ENCODE peak calls at places on chromosome 9, in four cellular contexts. L is right lobe of liver, B is upper lobe of left lung, Q is fibroblast of lung. X is an unnamed sample.
A peak's percentile ranks its signal among the peaks of the same experiment; 100 is the strongest.

GRCh38 chr9:13552606-13553215 is 273.2 kb upstream of the MPDZ start:
- DNase-seq in B (no peak), Q (peak; percentile 2), L (no peak), X (no peak)

GRCh38 chr9:119951090-119951489 is 581.9 kb upstream of the BRINP1 start:
- DNase-seq in L (no peak), B (no peak), Q (peak; percentile 97), X (no peak)

GRCh38 chr9:134858051-134858841 is 22.4 kb upstream of the FCN2 start:
- DNase-seq in Q (peak; percentile 68), B (peak; percentile 19), L (peak; percentile 35), X (no peak)

GRCh38 chr9:81633952-81634421 is 55.4 kb downstream of the TLE1 start:
- DNase-seq in B (no peak), L (no peak), Q (no peak), X (no peak)

GRCh38 chr9:12916037-12916436 is 141.2 kb downstream of the LURAP1L start:
- DNase-seq in B (no peak), L (no peak), Q (peak; percentile 39), X (no peak)

GRCh38 chr9:15220658-15221310 is 86.2 kb downstream of the TTC39B start:
- DNase-seq in Q (peak; percentile 69), B (no peak), L (no peak), X (no peak)

GRCh38 chr9:105307731-105308130 is 63.3 kb downstream of the SLC44A1 start:
- DNase-seq in Q (peak; percentile 22), B (no peak), L (no peak), X (no peak)

GRCh38 chr9:121350993-121351561 is 19.0 kb downstream of the STOM start:
- DNase-seq in L (no peak), Q (peak; percentile 87), B (peak; percentile 79), X (peak; percentile 83)

GRCh38 chr9:91818647-91819403 is 131.2 kb downstream of the ROR2 start:
- DNase-seq in L (no peak), B (no peak), Q (no peak), X (no peak)

GRCh38 chr9:91818226-91818587 is 131.8 kb downstream of the ROR2 start:
- DNase-seq in Q (no peak), B (no peak), L (no peak), X (no peak)

GRCh38 chr9:91820126-91820750 is 129.8 kb downstream of the ROR2 start:
- DNase-seq in B (no peak), L (no peak), Q (no peak), X (no peak)

GRCh38 chr9:91824151-91824550 is 125.9 kb downstream of the ROR2 start:
- DNase-seq in Q (no peak), B (no peak), L (no peak), X (no peak)

DNA sequence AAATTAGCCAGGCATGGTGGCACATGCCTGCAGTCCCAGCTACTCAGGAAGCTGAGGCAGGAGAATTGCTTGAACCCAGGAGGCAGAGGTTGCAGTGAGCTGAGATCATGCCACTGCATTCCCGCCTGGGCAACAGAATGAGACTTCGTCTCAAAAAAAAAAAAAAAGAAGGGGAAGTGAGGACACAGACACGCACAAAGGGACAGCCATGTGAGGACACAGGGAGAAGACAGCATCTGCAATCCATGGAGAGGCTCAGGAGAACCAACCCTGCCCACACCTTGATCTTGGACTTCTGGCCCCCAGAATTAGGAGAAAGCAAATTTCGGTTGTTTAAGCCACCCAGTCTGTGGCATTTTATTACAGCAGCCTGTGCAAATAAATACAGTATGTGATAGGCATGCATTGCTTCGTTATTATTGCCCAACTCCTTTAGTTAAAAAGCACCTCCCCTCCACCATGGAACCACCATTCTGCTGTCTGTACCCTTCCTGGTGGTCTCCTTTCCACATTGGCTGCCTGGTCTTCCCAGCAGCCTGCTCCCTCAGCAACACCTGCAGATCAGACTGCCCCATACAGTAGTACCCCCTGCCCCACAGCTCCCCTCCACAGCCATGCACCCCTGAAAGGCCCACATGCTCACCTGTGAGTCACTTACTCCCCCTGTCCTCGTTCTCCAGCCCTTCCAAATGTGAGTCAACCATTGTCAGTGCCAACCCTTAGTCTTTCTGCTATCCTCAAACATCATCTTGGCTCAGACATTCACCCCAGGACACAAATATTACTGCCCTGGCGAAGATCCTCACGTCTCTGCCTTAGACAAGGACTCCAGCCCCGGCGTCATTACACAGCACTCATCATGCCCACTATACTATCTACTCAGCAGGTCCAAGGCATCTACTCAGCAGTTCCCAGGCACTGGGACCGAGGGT is 128.8 kb downstream of the ROR2 start:
- DNase-seq in Q (no peak), L (no peak), B (no peak), X (no peak)
- H3K4me3 ChIP-seq in Q (no peak overlapping the region), L (no peak overlapping the region), B (no peak overlapping the region), X (no peak overlapping the region)

DNA sequence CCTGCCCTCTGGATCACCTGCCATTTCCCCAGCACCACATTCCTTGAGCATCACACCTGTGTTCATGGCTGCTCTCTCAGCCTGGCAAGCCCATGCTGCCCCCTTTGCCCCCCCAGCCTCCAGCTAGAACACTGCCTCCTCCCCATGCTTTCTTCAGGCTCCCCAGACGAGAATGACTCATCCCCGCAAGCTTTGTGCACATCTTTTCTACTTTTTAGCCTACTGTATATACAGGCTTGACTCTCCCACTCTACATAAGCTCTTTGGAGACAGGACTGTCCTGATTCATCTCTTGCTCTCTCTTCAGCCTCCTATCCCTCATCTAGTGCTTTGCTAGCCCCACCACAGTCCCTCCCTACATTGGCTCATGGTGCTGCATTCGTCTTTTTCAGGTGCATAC is 19.9 kb upstream of the GLIPR2 start:
- DNase-seq in B (no peak), L (no peak), Q (peak; percentile 35), X (no peak)
- TF ChIP-seq CTCF in B (no peak), L (no peak), Q (no peak), X (no peak)

DNA sequence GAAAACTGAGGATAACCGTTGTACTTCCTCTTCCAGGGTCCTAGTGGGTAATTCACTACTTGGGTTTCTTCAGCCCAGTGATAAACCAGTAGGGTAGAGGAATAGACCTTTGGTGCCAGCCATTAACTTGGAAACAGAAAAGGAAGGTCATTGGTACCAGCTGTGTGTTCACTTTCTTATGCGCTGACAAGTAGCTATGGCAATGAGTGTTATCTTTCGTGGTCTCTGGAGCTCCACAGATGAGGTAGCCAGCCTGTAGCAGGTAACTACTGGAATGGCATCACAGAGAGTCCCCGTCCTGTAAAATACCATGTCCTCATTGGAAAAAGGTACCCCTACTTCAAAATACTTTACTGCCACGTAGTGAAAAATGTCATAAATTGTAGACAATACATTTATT is 2.3 kb downstream of the UHRF2 start:
- DNase-seq in B (no peak), Q (peak; percentile 25), L (no peak), X (no peak)
- H3K4me1 ChIP-seq in B (peaks cover 32% of the 10 kb centered on the region), Q (peaks cover 7% of the 10 kb centered on the region), L (peaks cover 3% of the 10 kb centered on the region), X (peaks cover 10% of the 10 kb centered on the region)

GRCh38 chr9:70415041-70415440 is 584 bp upstream of the KLF9 start:
- DNase-seq in L (no peak), Q (no peak), B (no peak), X (no peak)
- H3K4me3 ChIP-seq in L (peak overlapping the region; percentile 86), Q (peak overlapping the region; percentile 83), B (peak overlapping the region; percentile 83), X (no peak overlapping the region)

GRCh38 chr9:5263568-5264218 is 32.5 kb downstream of the INSL4 start:
- DNase-seq in B (no peak), Q (peak; percentile 13), L (no peak), X (no peak)
- TF ChIP-seq CTCF in B (no peak), Q (no peak), L (no peak), X (no peak)

DNA sequence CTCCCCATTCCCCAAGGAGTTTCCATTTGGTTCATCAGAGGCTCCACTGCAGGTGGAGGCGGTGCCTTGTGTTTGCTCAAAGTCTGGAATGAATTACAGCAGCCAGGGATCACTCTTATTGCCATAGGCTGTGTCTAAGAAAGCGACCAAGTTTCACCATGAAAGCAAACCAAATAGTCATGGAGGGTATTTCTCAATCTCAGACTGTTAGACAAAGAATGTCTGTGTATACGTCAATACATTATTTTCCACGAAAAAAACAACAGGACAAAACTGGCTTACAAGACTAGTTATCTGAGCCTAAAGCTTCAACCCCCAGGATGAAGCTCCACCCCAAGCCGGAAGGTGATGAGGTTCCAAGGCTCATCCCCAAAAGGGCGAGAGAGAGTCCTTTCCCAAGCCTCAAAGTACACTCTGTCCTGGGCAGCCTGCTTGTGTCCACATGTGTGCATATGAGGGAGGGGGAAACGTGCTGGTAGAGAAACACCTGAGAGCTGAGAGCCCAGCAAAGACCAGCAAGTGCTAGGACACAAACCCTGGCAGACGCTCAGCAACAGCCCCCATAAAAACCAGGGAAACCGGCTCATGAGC is 4.3 kb downstream of the B4GALT1 start:
- DNase-seq in B (peak; percentile 86), L (peak; percentile 92), Q (peak; percentile 62), X (no peak)
- H3K4me1 ChIP-seq in B (peaks cover 74% of the 10 kb centered on the region), L (peaks cover 10% of the 10 kb centered on the region), Q (peaks cover 56% of the 10 kb centered on the region), X (peaks cover 77% of the 10 kb centered on the region)

GRCh38 chr9:87810691-87811178 is 71.9 kb upstream of the SPATA31E1 start:
- DNase-seq in Q (no peak), B (no peak), L (no peak), X (no peak)

GRCh38 chr9:87812375-87813118 is 70.1 kb upstream of the SPATA31E1 start:
- DNase-seq in B (no peak), L (no peak), Q (peak; percentile 85), X (no peak)

GRCh38 chr9:87810008-87810407 is 72.7 kb upstream of the SPATA31E1 start:
- DNase-seq in Q (no peak), B (no peak), L (no peak), X (no peak)

GRCh38 chr9:87816041-87816440 is 66.6 kb upstream of the SPATA31E1 start:
- DNase-seq in Q (peak; percentile 21), L (no peak), B (no peak), X (no peak)

DNA sequence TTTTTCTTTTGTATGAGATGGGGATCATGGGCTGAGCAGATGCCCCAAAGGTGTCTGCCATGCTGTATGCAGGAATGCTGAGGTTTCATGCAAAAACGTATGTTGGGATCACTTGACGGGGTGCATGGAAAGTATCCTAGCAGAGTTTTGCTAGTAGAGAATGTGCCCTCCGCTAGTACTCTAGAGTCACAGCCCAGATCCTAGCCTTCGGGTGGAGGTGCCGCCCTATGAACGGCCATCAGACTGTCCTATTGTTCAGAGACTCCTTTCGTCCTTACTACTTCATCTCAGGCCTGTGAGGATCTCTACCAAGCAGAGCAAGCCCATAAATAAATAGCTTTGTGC is 69.6 kb upstream of the SPATA31E1 start:
- DNase-seq in Q (no peak), B (no peak), L (no peak), X (no peak)
- H3K4me3 ChIP-seq in Q (no peak overlapping the region), B (no peak overlapping the region), L (no peak overlapping the region), X (no peak overlapping the region)

DNA sequence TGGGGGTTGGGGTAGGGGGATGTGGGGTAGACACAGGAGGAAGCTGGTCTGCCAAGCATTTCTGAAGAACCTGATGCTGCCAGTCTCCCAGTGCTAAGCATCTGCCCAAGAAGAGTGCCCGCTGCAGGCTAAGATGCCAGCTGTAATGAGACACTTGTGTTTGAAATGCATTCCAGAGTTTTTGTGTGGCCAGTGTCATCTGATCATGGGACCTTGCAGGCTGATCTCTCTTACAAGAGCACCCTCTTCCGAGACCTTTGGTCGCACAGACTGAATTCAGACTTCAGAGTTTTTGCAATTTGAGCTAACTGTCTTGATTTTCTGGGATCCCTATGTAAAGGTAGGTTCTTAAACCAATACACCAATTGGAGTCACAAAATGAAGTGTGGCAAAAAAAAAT is 58.1 kb downstream of the DENND1A start:
- DNase-seq in B (no peak), Q (peak; percentile 24), L (no peak), X (no peak)
- TF ChIP-seq CTCF in B (no peak), Q (no peak), L (no peak), X (no peak)